ENCODE peak calls at places on chromosomes 6 and 20, in eight cellular contexts. J is AG09309, T is Panc1, I is GM12865, F is fibroblast of the aortic adventitia, M is fibroblast of lung, Y is psoas muscle, E is right lobe of liver. U is an unnamed sample.
A peak's percentile ranks its signal among the peaks of the same experiment; 100 is the strongest.

GRCh38 chr6:37607949-37608348 is 89.7 kb downstream of the MDGA1 start:
- DNase-seq in I (no peak), Y (no peak), J (no peak), T (no peak), E (no peak), F (peak; percentile 49), M (peak; percentile 63), U (peak; percentile 22)

GRCh38 chr6:129475477-129476247 is 234.3 kb downstream of the ARHGAP18 start:
- DNase-seq in Y (no peak), F (peak; percentile 10), M (no peak), T (no peak), E (no peak), J (no peak), I (no peak), U (no peak)

GRCh38 chr6:66128676-66129075 is 421.6 kb upstream of the EYS start:
- DNase-seq in T (no peak), M (no peak), I (no peak), J (no peak), E (no peak), F (no peak), Y (no peak), U (no peak)

GRCh38 chr6:25061289-25061945 is 125.7 kb upstream of the RIPOR2 start:
- DNase-seq in F (peak; percentile 13), Y (no peak), E (no peak), M (peak; percentile 47), J (no peak), T (no peak), I (no peak), U (no peak)

GRCh38 chr20:37297066-37297736 is 7.7 kb downstream of the MANBAL start:
- DNase-seq in M (peak; percentile 97), T (no peak), J (peak; percentile 97), Y (no peak), F (peak; percentile 96), I (no peak), E (no peak), U (peak; percentile 63)

GRCh38 chr6:40774932-40775331 is 187.8 kb upstream of the LRFN2 start:
- DNase-seq in T (no peak), Y (no peak), I (peak; percentile 10), J (no peak), M (no peak), E (no peak), F (no peak), U (no peak)

GRCh38 chr6:138182939-138183791 is 21.4 kb downstream of the ARFGEF3 start:
- DNase-seq in T (no peak), E (no peak), F (no peak), I (no peak), M (no peak), J (no peak), Y (no peak), U (no peak)

GRCh38 chr20:36449663-36450062 is 91.7 kb upstream of the MYL9 start:
- DNase-seq in J (no peak), Y (no peak), I (no peak), F (no peak), T (no peak), M (no peak), E (no peak), U (no peak)

GRCh38 chr6:159953091-159953581 is 15.7 kb upstream of the IGF2R start:
- DNase-seq in T (no peak), F (peak; percentile 78), Y (peak; percentile 75), I (no peak), J (peak; percentile 68), E (peak; percentile 66), M (peak; percentile 35), U (peak; percentile 95)

GRCh38 chr6:69622924-69623323 is 173.9 kb downstream of the LMBRD1 start:
- DNase-seq in I (no peak), J (no peak), E (no peak), F (no peak), T (no peak), M (no peak), Y (no peak), U (no peak)

GRCh38 chr6:7267521-7268091 is 45.4 kb downstream of the SSR1 start:
- DNase-seq in J (peak; percentile 85), I (no peak), M (peak; percentile 96), F (peak; percentile 90), Y (peak; percentile 72), E (peak; percentile 86), T (no peak), U (peak; percentile 90)

GRCh38 chr20:31595654-31596411 is 9.3 kb upstream of the ID1 start:
- DNase-seq in J (peak; percentile 95), Y (peak; percentile 83), I (no peak), F (peak; percentile 96), T (no peak), E (peak; percentile 81), M (peak; percentile 83), U (peak; percentile 88)

GRCh38 chr6:105804436-105804835 is 281.7 kb upstream of the PRDM1 start:
- DNase-seq in F (peak; percentile 81), I (no peak), M (peak; percentile 89), Y (no peak), T (no peak), J (no peak), E (no peak), U (peak; percentile 83)

GRCh38 chr20:49938173-49939163 is 2.3 kb downstream of the RNF114 start:
- DNase-seq in T (no peak), F (peak; percentile 80), M (peak; percentile 71), J (no peak), I (no peak), Y (peak; percentile 72), E (no peak), U (peak; percentile 85)

GRCh38 chr6:93494057-93494456 is 74.7 kb upstream of the EPHA7 start:
- DNase-seq in T (no peak), J (no peak), Y (no peak), F (no peak), E (no peak), M (no peak), I (no peak), U (no peak)
- H3K4me3 ChIP-seq in T (no peak overlapping the region), J (no peak overlapping the region), Y (no peak overlapping the region), F (no peak overlapping the region), E (no peak overlapping the region), M (no peak overlapping the region), I (no peak overlapping the region), U (no peak overlapping the region)

GRCh38 chr6:41896280-41896679 is 1.1 kb upstream of the USP49 start:
- DNase-seq in Y (no peak), J (no peak), M (no peak), E (no peak), F (no peak), T (no peak), I (no peak), U (no peak)

GRCh38 chr6:41901882-41902519 is 6.8 kb upstream of the USP49 start:
- DNase-seq in F (no peak), Y (no peak), T (no peak), M (no peak), I (peak; percentile 61), E (no peak), J (no peak), U (peak; percentile 61)
- TF ChIP-seq CTCF in F (no peak), Y (peak; percentile 11), T (peak; percentile 57), M (peak; percentile 46), I (peak; percentile 48), E (no peak), J (peak; percentile 36), U (peak; percentile 38)

GRCh38 chr6:50817638-50817950 is 1.1 kb upstream of the TFAP2B start:
- DNase-seq in Y (no peak), F (no peak), T (no peak), M (no peak), J (no peak), E (no peak), I (no peak), U (no peak)

GRCh38 chr6:50820590-50821234 is 2.0 kb downstream of the TFAP2B start:
- DNase-seq in E (no peak), T (no peak), M (no peak), Y (no peak), F (no peak), J (no peak), I (no peak), U (no peak)

GRCh38 chr6:50819906-50820589 is 1.4 kb downstream of the TFAP2B start:
- DNase-seq in M (no peak), T (no peak), J (no peak), I (no peak), F (no peak), E (no peak), Y (no peak), U (no peak)

GRCh38 chr6:50818673-50819072 is at the start of gene TFAP2B:
- DNase-seq in I (no peak), M (no peak), Y (no peak), E (no peak), J (no peak), F (no peak), T (no peak), U (no peak)

DNA sequence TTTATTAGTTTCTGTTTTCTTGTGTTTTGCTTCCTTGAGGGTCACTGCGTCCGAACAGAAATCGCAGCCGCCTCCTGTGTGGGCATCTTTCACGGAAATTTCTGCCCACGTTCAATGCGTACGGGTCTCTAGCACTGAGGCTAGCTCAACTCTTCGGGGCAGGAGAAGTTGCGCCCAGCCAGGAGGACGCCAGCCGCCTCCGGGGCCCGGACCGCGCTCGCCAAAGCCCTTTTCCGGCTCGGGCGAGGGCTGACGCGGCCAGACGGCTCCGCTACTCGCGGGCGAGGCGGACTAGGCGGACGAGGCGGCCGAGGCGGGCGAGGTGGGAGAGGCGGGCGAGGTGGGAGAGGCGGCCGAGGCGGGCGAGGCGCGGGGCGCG is 845 bp downstream of the TFAP2B start:
- DNase-seq in J (no peak), M (no peak), Y (no peak), E (no peak), F (no peak), I (no peak), T (no peak), U (no peak)
- H3K4me3 ChIP-seq in J (no peak overlapping the region), M (no peak overlapping the region), Y (peak overlapping the region; percentile 30), E (peak overlapping the region; percentile 11), F (peak overlapping the region; percentile 9), I (no peak overlapping the region), T (peak overlapping the region; percentile 36), U (no peak overlapping the region)

GRCh38 chr20:39268566-39268965 is 306.4 kb downstream of the DHX35 start:
- DNase-seq in I (no peak), T (no peak), E (no peak), J (no peak), F (no peak), Y (no peak), M (no peak), U (no peak)

GRCh38 chr20:39271205-39271604 is 309.1 kb downstream of the DHX35 start:
- DNase-seq in E (no peak), I (no peak), J (no peak), F (no peak), M (no peak), T (no peak), Y (no peak), U (no peak)

GRCh38 chr20:39266989-39267388 is 304.8 kb downstream of the DHX35 start:
- DNase-seq in Y (no peak), E (no peak), T (no peak), F (no peak), M (no peak), J (no peak), I (no peak), U (no peak)

GRCh38 chr20:39269493-39270217 is 307.5 kb downstream of the DHX35 start:
- DNase-seq in T (no peak), M (no peak), E (no peak), I (no peak), Y (no peak), F (no peak), J (no peak), U (no peak)

DNA sequence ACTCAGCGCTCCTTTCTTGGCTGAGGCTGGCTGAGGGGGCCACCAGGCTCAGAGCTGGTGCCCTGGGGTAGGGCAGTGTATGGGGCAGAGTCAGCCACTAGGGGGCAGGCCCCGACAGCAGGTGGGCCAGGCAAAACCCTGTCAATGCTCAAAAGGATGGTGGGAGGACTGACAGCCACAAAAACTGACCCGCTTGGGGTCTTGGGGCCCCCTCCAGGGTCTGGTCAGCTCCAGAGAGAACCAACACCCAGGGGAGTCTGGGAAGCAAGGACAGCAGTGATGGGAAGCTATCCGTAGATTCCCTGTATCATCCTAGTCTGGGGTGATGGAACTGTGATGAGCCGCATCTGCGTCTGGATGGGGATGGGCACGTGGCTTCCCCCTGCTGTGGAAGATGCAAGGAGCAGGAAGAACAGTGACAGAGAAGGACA is 306.9 kb downstream of the DHX35 start:
- DNase-seq in E (peak; percentile 63), J (no peak), M (peak; percentile 8), F (peak; percentile 17), Y (peak; percentile 74), I (peak; percentile 52), T (peak; percentile 20), U (peak; percentile 36)
- TF ChIP-seq CTCF in E (peak; percentile 61), J (peak; percentile 86), M (peak; percentile 67), F (peak; percentile 78), Y (peak; percentile 90), I (peak; percentile 91), T (peak; percentile 95), U (peak; percentile 88)

U was measured in cardiac fibroblast.